ENCODE peak calls at places on chromosomes 2 and 18, in ten cellular contexts. One of them, this sample, is unnamed.

GRCh38 chr2:6181525-6182270 is 489.5 kb downstream of the SOX11 start:
- DNase-seq in esophagus squamous epithelium: no peak
- DNase-seq in aorta: no peak
- DNase-seq in stomach: no peak
- DNase-seq in CD8-positive, alpha-beta memory T cell: no peak
- DNase-seq in PC-3: peak; percentile 6
- DNase-seq in right cardiac atrium: no peak
- DNase-seq in HepG2: no peak
- DNase-seq in K562: no peak
- DNase-seq in body of pancreas: no peak
- DNase-seq in this sample: no peak

GRCh38 chr2:183070942-183071844 is 7.4 kb upstream of the DUSP19 start:
- DNase-seq in esophagus squamous epithelium: no peak
- DNase-seq in aorta: peak; percentile 72
- DNase-seq in stomach: peak; percentile 57
- DNase-seq in CD8-positive, alpha-beta memory T cell: no peak
- DNase-seq in PC-3: no peak
- DNase-seq in right cardiac atrium: peak; percentile 28
- DNase-seq in HepG2: peak; percentile 67
- DNase-seq in K562: peak; percentile 58
- DNase-seq in body of pancreas: peak; percentile 70
- DNase-seq in this sample: peak; percentile 42

GRCh38 chr18:8750954-8751415 is 45.6 kb downstream of the MTCL1 start:
- DNase-seq in esophagus squamous epithelium: no peak
- DNase-seq in aorta: no peak
- DNase-seq in stomach: no peak
- DNase-seq in CD8-positive, alpha-beta memory T cell: no peak
- DNase-seq in PC-3: no peak
- DNase-seq in right cardiac atrium: no peak
- DNase-seq in HepG2: no peak
- DNase-seq in K562: no peak
- DNase-seq in body of pancreas: no peak
- DNase-seq in this sample: no peak

GRCh38 chr2:35114765-35115164 is 1240.8 kb upstream of the CRIM1 start:
- DNase-seq in esophagus squamous epithelium: no peak
- DNase-seq in aorta: no peak
- DNase-seq in stomach: no peak
- DNase-seq in CD8-positive, alpha-beta memory T cell: no peak
- DNase-seq in PC-3: peak; percentile 34
- DNase-seq in right cardiac atrium: no peak
- DNase-seq in HepG2: peak; percentile 7
- DNase-seq in K562: no peak
- DNase-seq in body of pancreas: no peak
- DNase-seq in this sample: no peak

GRCh38 chr2:203688798-203689197 is 17.6 kb upstream of the CD28 start:
- DNase-seq in esophagus squamous epithelium: no peak
- DNase-seq in aorta: peak; percentile 67
- DNase-seq in stomach: no peak
- DNase-seq in CD8-positive, alpha-beta memory T cell: no peak
- DNase-seq in PC-3: no peak
- DNase-seq in right cardiac atrium: peak; percentile 55
- DNase-seq in HepG2: no peak
- DNase-seq in K562: no peak
- DNase-seq in body of pancreas: no peak
- DNase-seq in this sample: no peak

GRCh38 chr2:176078440-176079284 is 5.1 kb downstream of the EVX2 start:
- DNase-seq in esophagus squamous epithelium: no peak
- DNase-seq in aorta: no peak
- DNase-seq in stomach: no peak
- DNase-seq in CD8-positive, alpha-beta memory T cell: no peak
- DNase-seq in PC-3: no peak
- DNase-seq in right cardiac atrium: no peak
- DNase-seq in HepG2: no peak
- DNase-seq in K562: no peak
- DNase-seq in body of pancreas: no peak
- DNase-seq in this sample: no peak

GRCh38 chr18:68549257-68549871 is 165.5 kb downstream of the TMX3 start:
- DNase-seq in esophagus squamous epithelium: no peak
- DNase-seq in aorta: no peak
- DNase-seq in stomach: no peak
- DNase-seq in CD8-positive, alpha-beta memory T cell: no peak
- DNase-seq in PC-3: peak; percentile 15
- DNase-seq in right cardiac atrium: no peak
- DNase-seq in HepG2: no peak
- DNase-seq in K562: no peak
- DNase-seq in body of pancreas: no peak
- DNase-seq in this sample: no peak

GRCh38 chr2:179461367-179461886 is 196.8 kb upstream of the SESTD1 start:
- DNase-seq in esophagus squamous epithelium: no peak
- DNase-seq in aorta: no peak
- DNase-seq in stomach: no peak
- DNase-seq in CD8-positive, alpha-beta memory T cell: no peak
- DNase-seq in PC-3: peak; percentile 3
- DNase-seq in right cardiac atrium: no peak
- DNase-seq in HepG2: no peak
- DNase-seq in K562: no peak
- DNase-seq in body of pancreas: no peak
- DNase-seq in this sample: no peak

GRCh38 chr2:70510213-70510820 is 43.3 kb downstream of the TGFA start:
- DNase-seq in esophagus squamous epithelium: no peak
- DNase-seq in aorta: no peak
- DNase-seq in stomach: no peak
- DNase-seq in CD8-positive, alpha-beta memory T cell: no peak
- DNase-seq in PC-3: no peak
- DNase-seq in right cardiac atrium: no peak
- DNase-seq in HepG2: no peak
- DNase-seq in K562: no peak
- DNase-seq in body of pancreas: no peak
- DNase-seq in this sample: no peak

GRCh38 chr2:181596556-181596955 is 60.3 kb downstream of the CERKL start:
- DNase-seq in esophagus squamous epithelium: no peak
- DNase-seq in aorta: no peak
- DNase-seq in stomach: no peak
- DNase-seq in CD8-positive, alpha-beta memory T cell: no peak
- DNase-seq in PC-3: no peak
- DNase-seq in right cardiac atrium: no peak
- DNase-seq in HepG2: no peak
- DNase-seq in K562: no peak
- DNase-seq in body of pancreas: no peak
- DNase-seq in this sample: no peak

GRCh38 chr2:105634198-105634597 is 110.5 kb upstream of the NCK2 start:
- DNase-seq in esophagus squamous epithelium: no peak
- DNase-seq in aorta: no peak
- DNase-seq in stomach: no peak
- DNase-seq in CD8-positive, alpha-beta memory T cell: no peak
- DNase-seq in PC-3: no peak
- DNase-seq in right cardiac atrium: no peak
- DNase-seq in HepG2: no peak
- DNase-seq in K562: peak; percentile 18
- DNase-seq in body of pancreas: no peak
- DNase-seq in this sample: no peak

GRCh38 chr18:79511671-79512301 is 116.1 kb downstream of the NFATC1 start:
- DNase-seq in esophagus squamous epithelium: no peak
- DNase-seq in aorta: peak; percentile 37
- DNase-seq in stomach: peak; percentile 43
- DNase-seq in CD8-positive, alpha-beta memory T cell: peak; percentile 43
- DNase-seq in PC-3: no peak
- DNase-seq in right cardiac atrium: peak; percentile 11
- DNase-seq in HepG2: no peak
- DNase-seq in K562: no peak
- DNase-seq in body of pancreas: peak; percentile 7
- DNase-seq in this sample: peak; percentile 3

GRCh38 chr2:238286987-238287386 is 1.4 kb downstream of the PER2 start:
- DNase-seq in esophagus squamous epithelium: no peak
- DNase-seq in aorta: peak; percentile 42
- DNase-seq in stomach: no peak
- DNase-seq in CD8-positive, alpha-beta memory T cell: peak; percentile 37
- DNase-seq in PC-3: no peak
- DNase-seq in right cardiac atrium: no peak
- DNase-seq in HepG2: no peak
- DNase-seq in K562: no peak
- DNase-seq in body of pancreas: peak; percentile 54
- DNase-seq in this sample: no peak
- H3K4me1 ChIP-seq in esophagus squamous epithelium: peaks cover 88% of the 10 kb centered on the region
- H3K4me1 ChIP-seq in aorta: no peaks in the 10 kb centered on the region
- H3K4me1 ChIP-seq in stomach: peaks cover 52% of the 10 kb centered on the region
- H3K4me1 ChIP-seq in CD8-positive, alpha-beta memory T cell: peaks cover 23% of the 10 kb centered on the region
- H3K4me1 ChIP-seq in PC-3: peaks cover 48% of the 10 kb centered on the region
- H3K4me1 ChIP-seq in right cardiac atrium: peaks cover 10% of the 10 kb centered on the region
- H3K4me1 ChIP-seq in HepG2: peaks cover 67% of the 10 kb centered on the region
- H3K4me1 ChIP-seq in K562: peaks cover 42% of the 10 kb centered on the region
- H3K4me1 ChIP-seq in body of pancreas: peaks cover 82% of the 10 kb centered on the region
- H3K4me1 ChIP-seq in this sample: peaks cover 44% of the 10 kb centered on the region

DNA sequence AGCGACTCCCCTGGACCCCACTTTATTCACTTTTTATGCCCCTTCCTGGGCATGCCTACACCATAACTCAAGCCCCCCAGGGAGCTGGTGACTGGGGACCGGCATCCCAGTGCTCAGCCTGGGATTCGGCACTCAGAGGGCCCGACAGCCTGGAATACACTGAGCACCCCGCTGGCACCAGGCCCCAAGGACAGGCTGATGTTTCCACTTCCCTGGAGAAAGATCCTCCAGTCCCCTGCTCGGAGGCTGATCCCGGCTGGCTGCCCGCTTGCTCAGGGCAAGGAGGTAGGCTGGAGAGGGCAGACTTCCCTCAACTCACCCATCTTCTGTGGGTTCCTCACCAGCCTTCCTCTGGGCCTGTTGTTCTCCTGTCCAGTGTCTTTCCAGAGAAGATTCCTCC is 36.6 kb downstream of the ODC1 start:
- DNase-seq in esophagus squamous epithelium: no peak
- DNase-seq in aorta: no peak
- DNase-seq in stomach: no peak
- DNase-seq in CD8-positive, alpha-beta memory T cell: no peak
- DNase-seq in PC-3: no peak
- DNase-seq in right cardiac atrium: no peak
- DNase-seq in HepG2: no peak
- DNase-seq in K562: no peak
- DNase-seq in body of pancreas: no peak
- DNase-seq in this sample: no peak
- H3K4me1 ChIP-seq in esophagus squamous epithelium: peaks cover 36% of the 10 kb centered on the region
- H3K4me1 ChIP-seq in aorta: no peaks in the 10 kb centered on the region
- H3K4me1 ChIP-seq in stomach: peaks cover 41% of the 10 kb centered on the region
- H3K4me1 ChIP-seq in CD8-positive, alpha-beta memory T cell: peaks cover 28% of the 10 kb centered on the region
- H3K4me1 ChIP-seq in PC-3: peaks cover 54% of the 10 kb centered on the region
- H3K4me1 ChIP-seq in right cardiac atrium: peaks cover 9% of the 10 kb centered on the region
- H3K4me1 ChIP-seq in HepG2: peaks cover 28% of the 10 kb centered on the region
- H3K4me1 ChIP-seq in K562: peaks cover 47% of the 10 kb centered on the region
- H3K4me1 ChIP-seq in body of pancreas: peaks cover 80% of the 10 kb centered on the region
- H3K4me1 ChIP-seq in this sample: no peaks in the 10 kb centered on the region

DNA sequence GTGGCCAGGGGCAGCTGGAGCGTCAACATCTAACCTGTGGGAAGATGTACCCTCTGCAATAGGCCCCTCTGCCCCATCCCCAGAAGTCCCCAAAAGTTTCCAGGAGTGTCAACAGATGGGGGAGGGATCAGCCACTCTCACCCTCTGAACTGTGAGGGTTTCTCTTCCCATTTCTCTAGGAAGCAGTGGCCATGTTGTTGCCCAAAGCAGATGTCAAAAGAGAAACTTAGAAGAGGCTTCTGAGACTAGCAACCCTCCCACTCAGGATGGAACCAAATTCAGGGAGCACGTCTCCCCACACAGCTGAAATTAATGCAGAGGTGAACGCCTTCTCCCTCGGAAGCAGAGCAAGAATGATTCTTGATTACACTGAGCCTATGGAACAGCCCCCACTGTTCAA is 70.3 kb downstream of the ARL4C start:
- DNase-seq in esophagus squamous epithelium: no peak
- DNase-seq in aorta: no peak
- DNase-seq in stomach: no peak
- DNase-seq in CD8-positive, alpha-beta memory T cell: no peak
- DNase-seq in PC-3: no peak
- DNase-seq in right cardiac atrium: no peak
- DNase-seq in HepG2: no peak
- DNase-seq in K562: no peak
- DNase-seq in body of pancreas: no peak
- DNase-seq in this sample: no peak
- H3K4me1 ChIP-seq in esophagus squamous epithelium: peaks cover 59% of the 10 kb centered on the region
- H3K4me1 ChIP-seq in aorta: no peaks in the 10 kb centered on the region
- H3K4me1 ChIP-seq in stomach: no peaks in the 10 kb centered on the region
- H3K4me1 ChIP-seq in CD8-positive, alpha-beta memory T cell: peaks cover 83% of the 10 kb centered on the region
- H3K4me1 ChIP-seq in PC-3: peaks cover 34% of the 10 kb centered on the region
- H3K4me1 ChIP-seq in right cardiac atrium: no peaks in the 10 kb centered on the region
- H3K4me1 ChIP-seq in HepG2: peaks cover 24% of the 10 kb centered on the region
- H3K4me1 ChIP-seq in K562: no peaks in the 10 kb centered on the region
- H3K4me1 ChIP-seq in body of pancreas: peaks cover 6% of the 10 kb centered on the region
- H3K4me1 ChIP-seq in this sample: peaks cover 22% of the 10 kb centered on the region

GRCh38 chr18:21456428-21457178 is 143.9 kb downstream of the ESCO1 start:
- DNase-seq in esophagus squamous epithelium: no peak
- DNase-seq in aorta: no peak
- DNase-seq in stomach: no peak
- DNase-seq in CD8-positive, alpha-beta memory T cell: no peak
- DNase-seq in PC-3: no peak
- DNase-seq in right cardiac atrium: no peak
- DNase-seq in HepG2: no peak
- DNase-seq in K562: no peak
- DNase-seq in body of pancreas: no peak
- DNase-seq in this sample: no peak

GRCh38 chr18:21452381-21452780 is 148.1 kb downstream of the ESCO1 start:
- DNase-seq in esophagus squamous epithelium: no peak
- DNase-seq in aorta: no peak
- DNase-seq in stomach: no peak
- DNase-seq in CD8-positive, alpha-beta memory T cell: no peak
- DNase-seq in PC-3: no peak
- DNase-seq in right cardiac atrium: no peak
- DNase-seq in HepG2: no peak
- DNase-seq in K562: no peak
- DNase-seq in body of pancreas: no peak
- DNase-seq in this sample: no peak

GRCh38 chr18:21452808-21453511 is 147.5 kb downstream of the ESCO1 start:
- DNase-seq in esophagus squamous epithelium: no peak
- DNase-seq in aorta: no peak
- DNase-seq in stomach: no peak
- DNase-seq in CD8-positive, alpha-beta memory T cell: no peak
- DNase-seq in PC-3: no peak
- DNase-seq in right cardiac atrium: no peak
- DNase-seq in HepG2: no peak
- DNase-seq in K562: no peak
- DNase-seq in body of pancreas: no peak
- DNase-seq in this sample: no peak

GRCh38 chr18:21453512-21453862 is 147.0 kb downstream of the ESCO1 start:
- DNase-seq in esophagus squamous epithelium: no peak
- DNase-seq in aorta: no peak
- DNase-seq in stomach: no peak
- DNase-seq in CD8-positive, alpha-beta memory T cell: no peak
- DNase-seq in PC-3: peak; percentile 45
- DNase-seq in right cardiac atrium: no peak
- DNase-seq in HepG2: no peak
- DNase-seq in K562: no peak
- DNase-seq in body of pancreas: no peak
- DNase-seq in this sample: no peak

DNA sequence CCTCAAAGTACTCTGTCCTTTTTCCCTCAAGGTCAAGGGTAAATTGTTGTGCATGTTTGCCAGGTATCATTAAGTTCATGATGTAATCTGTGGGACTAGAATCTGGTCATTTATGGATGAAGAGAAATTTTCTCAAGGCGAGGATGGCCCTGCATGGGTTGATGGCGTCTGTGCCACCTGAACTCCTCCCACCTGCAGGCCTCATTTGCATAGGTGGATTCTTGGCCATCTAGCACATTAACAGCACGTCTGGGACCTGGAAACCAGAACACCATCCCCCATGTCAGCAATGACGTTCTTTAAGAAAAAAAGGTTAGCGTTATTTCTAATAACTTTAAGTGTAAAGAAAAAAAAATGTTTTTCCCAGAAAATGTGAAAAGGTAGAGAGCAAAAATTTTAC is 145.8 kb downstream of the ESCO1 start:
- DNase-seq in esophagus squamous epithelium: no peak
- DNase-seq in aorta: no peak
- DNase-seq in stomach: no peak
- DNase-seq in CD8-positive, alpha-beta memory T cell: no peak
- DNase-seq in PC-3: no peak
- DNase-seq in right cardiac atrium: no peak
- DNase-seq in HepG2: no peak
- DNase-seq in K562: no peak
- DNase-seq in body of pancreas: no peak
- DNase-seq in this sample: no peak
- H3K4me1 ChIP-seq in esophagus squamous epithelium: no peaks in the 10 kb centered on the region
- H3K4me1 ChIP-seq in aorta: peaks cover 2% of the 10 kb centered on the region
- H3K4me1 ChIP-seq in stomach: no peaks in the 10 kb centered on the region
- H3K4me1 ChIP-seq in CD8-positive, alpha-beta memory T cell: no peaks in the 10 kb centered on the region
- H3K4me1 ChIP-seq in PC-3: peaks cover 15% of the 10 kb centered on the region
- H3K4me1 ChIP-seq in right cardiac atrium: peaks cover 3% of the 10 kb centered on the region
- H3K4me1 ChIP-seq in HepG2: peaks cover 4% of the 10 kb centered on the region
- H3K4me1 ChIP-seq in K562: no peaks in the 10 kb centered on the region
- H3K4me1 ChIP-seq in body of pancreas: no peaks in the 10 kb centered on the region
- H3K4me1 ChIP-seq in this sample: peaks cover 5% of the 10 kb centered on the region

This sample was measured in HAP-1.